ENCODE peak calls at places on chromosomes 6 and 20, in seven cellular contexts. G is endothelial cell of umbilical vein, A is MM.1S, B is neural progenitor cell, J is astrocyte, K is GM23338, R is GM23248. S is an unnamed sample. For H3K4me1, the result is how much of the 10 kb centered on the place peaks cover.

GRCh38 chr6:55866110-55866509 is 9.3 kb downstream of the BMP5 start:
- DNase-seq in A (no peak), G (no peak), R (no peak), K (no peak), J (no peak), B (no peak), S (peak)

GRCh38 chr6:25661129-25661779 is 9.2 kb downstream of the SCGN start:
- DNase-seq in A (no peak), K (no peak), J (no peak), G (no peak), R (no peak), B (no peak), S (no peak)

GRCh38 chr20:8183526-8183925 is 51.5 kb downstream of the PLCB1 start:
- DNase-seq in K (no peak), J (peak), A (no peak), R (peak), B (no peak), G (no peak), S (no peak)

GRCh38 chr6:53461041-53461656 is 83.8 kb downstream of the GCLC start:
- DNase-seq in K (no peak), B (no peak), R (peak), J (no peak), A (no peak), G (no peak), S (no peak)

GRCh38 chr20:8066662-8067061 is 47.1 kb upstream of the TMX4 start:
- DNase-seq in J (no peak), A (no peak), G (no peak), K (no peak), R (no peak), B (no peak), S (no peak)

GRCh38 chr6:41878246-41878645 is 16.9 kb downstream of the USP49 start:
- DNase-seq in B (no peak), G (no peak), A (no peak), R (peak), J (peak), K (peak), S (peak)

GRCh38 chr20:5691918-5692618 is 58.1 kb upstream of the SHLD1 start:
- DNase-seq in R (no peak), A (peak), K (no peak), B (no peak), J (no peak), G (no peak), S (no peak)

GRCh38 chr20:34538671-34539123 is 19.8 kb upstream of the MAP1LC3A start:
- DNase-seq in A (peak), B (peak), R (peak), G (peak), K (peak), J (no peak), S (peak)

GRCh38 chr20:16533493-16533892 is 39.8 kb downstream of the KIF16B start:
- DNase-seq in G (no peak), J (no peak), R (no peak), A (no peak), B (no peak), K (no peak), S (no peak)

GRCh38 chr6:48123601-48124000 is 12.6 kb upstream of the PTCHD4 start:
- DNase-seq in K (no peak), A (no peak), J (no peak), B (no peak), R (no peak), G (no peak), S (no peak)

GRCh38 chr6:161011509-161012480 is 20.2 kb downstream of the MAP3K4 start:
- DNase-seq in G (peak), B (peak), K (peak), J (peak), R (peak), A (no peak), S (no peak)

GRCh38 chr6:163390770-163391169 is 23.7 kb upstream of the QKI start:
- DNase-seq in R (no peak), A (no peak), G (no peak), J (no peak), B (no peak), K (no peak), S (no peak)

GRCh38 chr6:56742122-56742791 is 99.6 kb upstream of the DST start:
- DNase-seq in B (no peak), R (peak), G (no peak), K (no peak), A (no peak), J (no peak), S (peak)

GRCh38 chr6:167005350-167006159 is 6.4 kb downstream of the CEP43 start:
- DNase-seq in J (no peak), G (no peak), A (no peak), B (no peak), K (no peak), R (no peak), S (no peak)

GRCh38 chr6:157732007-157732406 is 91.0 kb upstream of the SNX9 start:
- DNase-seq in K (no peak), B (no peak), J (no peak), A (no peak), R (no peak), G (no peak), S (no peak)

GRCh38 chr6:110618591-110619267 is 142.3 kb upstream of the SLC22A16 start:
- DNase-seq in R (no peak), A (no peak), J (no peak), G (peak), K (peak), B (no peak), S (no peak)

GRCh38 chr6:15434263-15434662 is 188.4 kb downstream of the JARID2 start:
- DNase-seq in K (peak), J (no peak), B (no peak), G (no peak), A (peak), R (no peak), S (no peak)

GRCh38 chr20:11891081-11891826 is 26.4 kb upstream of the BTBD3 start:
- DNase-seq in A (peak), J (peak), G (peak), K (peak), R (peak), B (peak), S (peak)

GRCh38 chr6:17971128-17972073 is 16.0 kb downstream of the KIF13A start:
- DNase-seq in K (no peak), B (no peak), G (peak), R (peak), J (peak), A (no peak), S (peak)

GRCh38 chr20:62897666-62898065 is 28.6 kb downstream of the DIDO1 start:
- DNase-seq in B (no peak), G (no peak), R (no peak), J (no peak), K (no peak), A (no peak), S (no peak)

GRCh38 chr6:87683890-87684289 is 18.1 kb downstream of the AKIRIN2 start:
- DNase-seq in K (no peak), A (no peak), R (no peak), B (no peak), J (no peak), G (no peak), S (no peak)

GRCh38 chr6:2480267-2480966 is 235.0 kb upstream of the GMDS start:
- DNase-seq in A (no peak), K (no peak), R (no peak), J (no peak), B (no peak), G (no peak), S (no peak)

GRCh38 chr20:61002090-61002489 is 250.0 kb upstream of the CDH4 start:
- DNase-seq in G (no peak), B (no peak), A (no peak), J (no peak), R (no peak), K (no peak), S (no peak)

GRCh38 chr6:168116975-168117899 is 38.2 kb upstream of the FRMD1 start:
- DNase-seq in R (no peak), J (no peak), A (no peak), K (no peak), B (no peak), G (no peak), S (no peak)

GRCh38 chr6:167730441-167730840 is 96.3 kb upstream of the AFDN start:
- DNase-seq in G (no peak), J (no peak), K (no peak), B (no peak), R (no peak), A (no peak), S (no peak)

GRCh38 chr6:163427498-163428254 is 13.2 kb downstream of the QKI start:
- DNase-seq in K (peak), A (no peak), J (peak), G (peak), B (peak), R (peak), S (peak)

GRCh38 chr6:5644523-5645183 is 362.1 kb downstream of the NRN1 start:
- DNase-seq in A (no peak), G (no peak), K (no peak), R (no peak), J (no peak), B (no peak), S (peak)

GRCh38 chr6:18473765-18474164 is 86.6 kb downstream of the RNF144B start:
- DNase-seq in A (no peak), B (no peak), K (no peak), J (no peak), G (no peak), R (no peak), S (no peak)

GRCh38 chr20:36467076-36467999 is 74.0 kb upstream of the MYL9 start:
- DNase-seq in G (peak), B (no peak), A (peak), J (no peak), R (peak), K (no peak), S (peak)

GRCh38 chr6:163708459-163708858 is 293.9 kb downstream of the QKI start:
- DNase-seq in J (no peak), R (no peak), A (no peak), G (no peak), K (no peak), B (no peak), S (no peak)

GRCh38 chr20:41329435-41330342 is 10.9 kb upstream of the LPIN3 start:
- DNase-seq in B (no peak), K (no peak), G (peak), J (peak), R (peak), A (peak), S (peak)

GRCh38 chr20:63132131-63132714 is 83.7 kb downstream of the YTHDF1 start:
- DNase-seq in B (no peak), R (no peak), K (no peak), G (no peak), J (no peak), A (no peak), S (no peak)

GRCh38 chr20:35171753-35172433 is at the start of gene PROCR:
- DNase-seq in J (peak), K (peak), G (peak), R (peak), B (peak), A (no peak), S (peak)

GRCh38 chr20:32207211-32207625 is 325 bp downstream of the PLAGL2 start:
- DNase-seq in R (no peak), B (peak), K (peak), J (no peak), G (no peak), A (no peak), S (no peak)
- H3K4me1 ChIP-seq in R (under half), B (under half), K (under half), J (under half), G (under half), A (under half), S (half or more)

DNA sequence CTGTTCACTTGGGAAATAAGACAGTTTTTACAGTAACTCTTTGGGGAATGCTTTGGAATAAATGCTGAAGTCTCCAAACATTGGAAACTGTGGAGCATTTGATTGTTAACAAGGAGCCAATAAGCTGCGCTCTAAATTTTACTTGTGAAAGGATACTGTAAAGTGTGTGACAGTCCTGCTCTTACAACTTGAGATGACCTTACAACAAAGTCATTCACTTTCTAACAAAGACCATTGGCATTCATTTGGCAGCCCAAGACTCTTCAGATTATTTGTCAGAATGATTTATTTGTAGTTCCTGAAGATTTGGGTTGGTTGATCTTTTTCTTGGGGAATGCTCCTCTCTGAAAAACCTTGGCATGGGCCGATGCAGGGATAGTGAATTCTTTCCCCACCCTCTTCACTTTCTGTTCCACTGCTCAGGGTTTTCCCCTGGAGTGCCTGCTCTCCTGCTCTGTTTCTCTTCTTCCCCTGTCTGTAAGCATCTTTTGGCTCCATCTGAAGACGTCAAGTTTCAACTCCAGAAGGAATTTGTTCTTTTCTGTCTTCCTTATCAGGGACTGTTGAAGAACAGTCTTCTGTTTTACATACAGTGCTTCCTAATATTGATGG is 116.4 kb downstream of the AKAP7 start:
- DNase-seq in R (no peak), J (no peak), G (no peak), B (no peak), K (no peak), A (no peak), S (no peak)
- H2AFZ ChIP-seq in R (no peak), J (no peak), G (no peak), B (no peak), K (no peak), A (no peak), S (no peak)

DNA sequence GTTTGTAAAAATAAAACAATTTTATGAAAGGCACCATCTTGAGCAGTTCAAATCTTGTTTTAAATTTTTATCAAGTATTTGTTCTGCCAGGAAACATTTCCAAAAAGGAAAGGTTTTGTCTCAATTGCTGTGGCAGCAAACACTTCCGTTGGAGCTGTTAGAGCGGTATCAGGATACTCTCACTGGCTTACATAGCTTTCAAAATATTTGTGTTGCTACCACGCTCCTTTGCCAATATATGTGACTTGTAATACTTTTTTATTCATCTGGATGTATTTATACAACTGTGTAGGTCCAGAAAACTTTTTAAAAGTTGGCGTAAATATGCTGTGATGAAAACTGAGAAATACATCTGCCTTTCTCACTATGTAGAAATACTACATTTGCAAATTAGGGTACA is 37.8 kb upstream of the NHSL1 start:
- DNase-seq in B (no peak), K (no peak), G (peak), R (peak), A (no peak), J (no peak), S (no peak)
- H3K4me1 ChIP-seq in B (under half), K (under half), G (under half), R (under half), A (under half), J (under half), S (under half)

GRCh38 chr20:45867811-45868176 is 10.4 kb downstream of the ZSWIM3 start:
- DNase-seq in G (peak), B (no peak), K (no peak), J (peak), R (peak), A (no peak), S (peak)
- H2AFZ ChIP-seq in G (no peak), B (no peak), K (no peak), J (no peak), R (no peak), A (no peak), S (peak)

GRCh38 chr20:49980140-49981008 is 2.4 kb upstream of the SNAI1 start:
- DNase-seq in G (no peak), R (peak), A (no peak), K (no peak), J (no peak), B (peak), S (no peak)
- H3K4me1 ChIP-seq in G (under half), R (under half), A (under half), K (under half), J (under half), B (under half), S (under half)

DNA sequence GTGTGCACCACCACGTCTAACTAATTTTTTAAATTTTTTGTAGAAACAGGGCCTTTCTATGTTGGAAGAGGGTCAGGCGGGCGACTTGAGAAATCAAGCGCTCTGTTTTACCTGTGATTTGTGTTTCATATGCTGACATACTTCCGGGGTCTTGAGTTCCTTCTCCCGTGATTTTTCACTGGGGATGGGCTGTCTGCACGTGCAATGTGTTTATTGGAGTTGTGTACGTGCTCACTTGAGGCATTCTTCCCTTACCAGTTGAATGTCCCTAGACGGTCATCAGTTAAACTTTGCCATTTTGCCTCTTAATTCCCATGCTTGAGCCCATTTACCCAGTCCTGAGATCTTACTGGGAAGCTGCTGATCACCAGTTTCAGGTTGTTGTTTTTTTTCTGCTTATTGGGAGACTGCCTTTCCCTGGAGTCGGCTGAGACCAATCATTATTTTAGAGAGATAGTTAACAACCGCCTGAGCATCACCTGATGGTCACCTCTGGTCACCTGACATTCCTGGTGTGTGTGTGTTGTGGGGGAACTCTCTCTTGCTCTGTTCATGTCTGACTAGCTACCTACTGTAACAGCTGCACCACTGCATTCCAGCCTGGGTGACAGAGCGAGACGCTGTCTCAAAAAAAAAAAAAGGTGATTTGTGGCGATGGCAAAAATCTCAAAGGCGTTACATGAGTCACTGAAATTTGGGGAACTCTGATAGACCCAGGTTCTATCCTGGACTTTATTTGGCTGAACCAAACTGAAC is 34.8 kb upstream of the NCOA3 start:
- DNase-seq in G (no peak), K (no peak), J (no peak), R (no peak), A (no peak), B (no peak), S (no peak)
- H2AFZ ChIP-seq in G (no peak), K (peak), J (no peak), R (no peak), A (no peak), B (no peak), S (no peak)

S was measured in mammary epithelial cell.